ENCODE peak calls at places on chromosomes 13 and 19, in eight cellular contexts. One of them, this sample, is unnamed. For H3K36me3, the result is how much of the 10 kb centered on the place peaks cover.

GRCh38 chr19:42634409-42635232 is 39.9 kb upstream of the CEACAM8 start:
- DNase-seq in body of pancreas: peak
- DNase-seq in pancreas: no peak
- DNase-seq in neural progenitor cell: peak
- DNase-seq in vagina: no peak
- DNase-seq in aorta: no peak
- DNase-seq in GM23338: peak
- DNase-seq in effector memory CD4-positive, alpha-beta T cell: no peak
- DNase-seq in this sample: peak

GRCh38 chr19:4700573-4700970 is 23.1 kb downstream of the DPP9 start:
- DNase-seq in vagina: no peak
- DNase-seq in body of pancreas: no peak
- DNase-seq in GM23338: peak
- DNase-seq in pancreas: no peak
- DNase-seq in neural progenitor cell: no peak
- DNase-seq in aorta: no peak
- DNase-seq in effector memory CD4-positive, alpha-beta T cell: no peak
- DNase-seq in this sample: no peak

GRCh38 chr19:5166262-5166661 is 174.3 kb downstream of the PTPRS start:
- DNase-seq in effector memory CD4-positive, alpha-beta T cell: no peak
- DNase-seq in body of pancreas: no peak
- DNase-seq in neural progenitor cell: no peak
- DNase-seq in pancreas: no peak
- DNase-seq in GM23338: no peak
- DNase-seq in aorta: no peak
- DNase-seq in vagina: no peak
- DNase-seq in this sample: no peak

GRCh38 chr13:33524086-33524485 is 238.5 kb upstream of the STARD13 start:
- DNase-seq in GM23338: no peak
- DNase-seq in vagina: no peak
- DNase-seq in body of pancreas: peak
- DNase-seq in neural progenitor cell: no peak
- DNase-seq in aorta: no peak
- DNase-seq in pancreas: no peak
- DNase-seq in effector memory CD4-positive, alpha-beta T cell: no peak
- DNase-seq in this sample: peak

GRCh38 chr13:48626077-48626449 is 27.7 kb upstream of the CYSLTR2 start:
- DNase-seq in effector memory CD4-positive, alpha-beta T cell: no peak
- DNase-seq in vagina: peak
- DNase-seq in neural progenitor cell: no peak
- DNase-seq in GM23338: no peak
- DNase-seq in aorta: no peak
- DNase-seq in pancreas: no peak
- DNase-seq in body of pancreas: peak
- DNase-seq in this sample: no peak

GRCh38 chr13:77565635-77566034 is 30.1 kb downstream of the SCEL start:
- DNase-seq in aorta: no peak
- DNase-seq in vagina: no peak
- DNase-seq in GM23338: peak
- DNase-seq in body of pancreas: no peak
- DNase-seq in neural progenitor cell: peak
- DNase-seq in effector memory CD4-positive, alpha-beta T cell: no peak
- DNase-seq in pancreas: no peak
- DNase-seq in this sample: no peak

GRCh38 chr13:114315074-114315785 is 927 bp downstream of the CHAMP1 start:
- DNase-seq in effector memory CD4-positive, alpha-beta T cell: no peak
- DNase-seq in vagina: no peak
- DNase-seq in aorta: no peak
- DNase-seq in body of pancreas: no peak
- DNase-seq in neural progenitor cell: no peak
- DNase-seq in pancreas: no peak
- DNase-seq in GM23338: no peak
- DNase-seq in this sample: no peak

GRCh38 chr19:58440556-58440955 is 603 bp upstream of the ZNF132 start:
- DNase-seq in vagina: no peak
- DNase-seq in aorta: no peak
- DNase-seq in pancreas: no peak
- DNase-seq in neural progenitor cell: no peak
- DNase-seq in GM23338: peak
- DNase-seq in effector memory CD4-positive, alpha-beta T cell: no peak
- DNase-seq in body of pancreas: no peak
- DNase-seq in this sample: no peak

GRCh38 chr19:17784201-17785008 is 10.5 kb upstream of the B3GNT3 start:
- DNase-seq in body of pancreas: peak
- DNase-seq in aorta: peak
- DNase-seq in effector memory CD4-positive, alpha-beta T cell: peak
- DNase-seq in GM23338: peak
- DNase-seq in neural progenitor cell: peak
- DNase-seq in vagina: no peak
- DNase-seq in pancreas: peak
- DNase-seq in this sample: peak

GRCh38 chr13:106276876-106277275 is 258.6 kb downstream of the EFNB2 start:
- DNase-seq in effector memory CD4-positive, alpha-beta T cell: no peak
- DNase-seq in GM23338: no peak
- DNase-seq in body of pancreas: no peak
- DNase-seq in neural progenitor cell: no peak
- DNase-seq in pancreas: no peak
- DNase-seq in aorta: no peak
- DNase-seq in vagina: no peak
- DNase-seq in this sample: no peak

GRCh38 chr19:45578861-45579260 is 5.7 kb downstream of the OPA3 start:
- DNase-seq in body of pancreas: no peak
- DNase-seq in GM23338: no peak
- DNase-seq in neural progenitor cell: no peak
- DNase-seq in aorta: no peak
- DNase-seq in effector memory CD4-positive, alpha-beta T cell: no peak
- DNase-seq in vagina: no peak
- DNase-seq in pancreas: no peak
- DNase-seq in this sample: no peak

GRCh38 chr13:30153871-30154426 is 153.4 kb downstream of the KATNAL1 start:
- DNase-seq in GM23338: peak
- DNase-seq in vagina: no peak
- DNase-seq in body of pancreas: no peak
- DNase-seq in pancreas: no peak
- DNase-seq in effector memory CD4-positive, alpha-beta T cell: no peak
- DNase-seq in aorta: no peak
- DNase-seq in neural progenitor cell: peak
- DNase-seq in this sample: no peak

GRCh38 chr13:114140131-114140908 is 7.9 kb upstream of the RASA3 start:
- DNase-seq in pancreas: peak
- DNase-seq in vagina: no peak
- DNase-seq in neural progenitor cell: no peak
- DNase-seq in effector memory CD4-positive, alpha-beta T cell: no peak
- DNase-seq in aorta: no peak
- DNase-seq in body of pancreas: no peak
- DNase-seq in GM23338: no peak
- DNase-seq in this sample: no peak

GRCh38 chr13:32039056-32039455 is 7.5 kb downstream of the FRY start:
- DNase-seq in pancreas: no peak
- DNase-seq in body of pancreas: no peak
- DNase-seq in neural progenitor cell: no peak
- DNase-seq in GM23338: no peak
- DNase-seq in effector memory CD4-positive, alpha-beta T cell: no peak
- DNase-seq in aorta: no peak
- DNase-seq in vagina: no peak
- DNase-seq in this sample: no peak

GRCh38 chr19:45098521-45099464 is 5.8 kb downstream of the PPP1R37 start:
- DNase-seq in body of pancreas: no peak
- DNase-seq in aorta: no peak
- DNase-seq in GM23338: no peak
- DNase-seq in pancreas: no peak
- DNase-seq in vagina: no peak
- DNase-seq in effector memory CD4-positive, alpha-beta T cell: no peak
- DNase-seq in neural progenitor cell: no peak
- DNase-seq in this sample: no peak

GRCh38 chr19:4980838-4981680 is 12.1 kb downstream of the KDM4B start:
- DNase-seq in effector memory CD4-positive, alpha-beta T cell: no peak
- DNase-seq in GM23338: peak
- DNase-seq in pancreas: no peak
- DNase-seq in vagina: no peak
- DNase-seq in aorta: no peak
- DNase-seq in body of pancreas: no peak
- DNase-seq in neural progenitor cell: peak
- DNase-seq in this sample: no peak

GRCh38 chr19:17302391-17303166 is 646 bp downstream of the ABHD8 start:
- DNase-seq in effector memory CD4-positive, alpha-beta T cell: no peak
- DNase-seq in GM23338: peak
- DNase-seq in aorta: no peak
- DNase-seq in pancreas: no peak
- DNase-seq in neural progenitor cell: peak
- DNase-seq in body of pancreas: no peak
- DNase-seq in vagina: no peak
- DNase-seq in this sample: peak

GRCh38 chr13:67052550-67053237 is 177.4 kb downstream of the PCDH9 start:
- DNase-seq in body of pancreas: no peak
- DNase-seq in vagina: no peak
- DNase-seq in GM23338: peak
- DNase-seq in effector memory CD4-positive, alpha-beta T cell: no peak
- DNase-seq in aorta: no peak
- DNase-seq in pancreas: no peak
- DNase-seq in neural progenitor cell: peak
- DNase-seq in this sample: no peak

GRCh38 chr13:74093691-74094090 is 40.5 kb downstream of the KLF12 start:
- DNase-seq in aorta: no peak
- DNase-seq in GM23338: no peak
- DNase-seq in vagina: no peak
- DNase-seq in neural progenitor cell: no peak
- DNase-seq in effector memory CD4-positive, alpha-beta T cell: no peak
- DNase-seq in body of pancreas: no peak
- DNase-seq in pancreas: no peak
- DNase-seq in this sample: no peak

GRCh38 chr13:40306817-40307216 is 359.6 kb downstream of the FOXO1 start:
- DNase-seq in body of pancreas: no peak
- DNase-seq in aorta: no peak
- DNase-seq in neural progenitor cell: no peak
- DNase-seq in GM23338: no peak
- DNase-seq in effector memory CD4-positive, alpha-beta T cell: no peak
- DNase-seq in pancreas: no peak
- DNase-seq in vagina: no peak
- DNase-seq in this sample: no peak

GRCh38 chr19:32917612-32917996 is 48.0 kb upstream of the SLC7A9 start:
- DNase-seq in aorta: no peak
- DNase-seq in pancreas: no peak
- DNase-seq in GM23338: peak
- DNase-seq in effector memory CD4-positive, alpha-beta T cell: no peak
- DNase-seq in body of pancreas: no peak
- DNase-seq in vagina: no peak
- DNase-seq in neural progenitor cell: no peak
- DNase-seq in this sample: no peak

GRCh38 chr13:42274386-42275097 is 2.6 kb downstream of the AKAP11 start:
- DNase-seq in effector memory CD4-positive, alpha-beta T cell: no peak
- DNase-seq in pancreas: no peak
- DNase-seq in neural progenitor cell: no peak
- DNase-seq in aorta: no peak
- DNase-seq in body of pancreas: no peak
- DNase-seq in vagina: no peak
- DNase-seq in GM23338: no peak
- DNase-seq in this sample: no peak

GRCh38 chr19:43548706-43549105 is 15.7 kb downstream of the ZNF575 start:
- DNase-seq in neural progenitor cell: no peak
- DNase-seq in vagina: no peak
- DNase-seq in GM23338: no peak
- DNase-seq in aorta: no peak
- DNase-seq in body of pancreas: no peak
- DNase-seq in pancreas: no peak
- DNase-seq in effector memory CD4-positive, alpha-beta T cell: no peak
- DNase-seq in this sample: no peak

GRCh38 chr19:16297575-16298178 is 26.9 kb upstream of the KLF2 start:
- DNase-seq in pancreas: no peak
- DNase-seq in neural progenitor cell: no peak
- DNase-seq in aorta: no peak
- DNase-seq in GM23338: no peak
- DNase-seq in body of pancreas: no peak
- DNase-seq in effector memory CD4-positive, alpha-beta T cell: no peak
- DNase-seq in vagina: no peak
- DNase-seq in this sample: no peak

GRCh38 chr13:48066310-48066989 is 28.5 kb downstream of the MED4 start:
- DNase-seq in neural progenitor cell: no peak
- DNase-seq in GM23338: no peak
- DNase-seq in body of pancreas: no peak
- DNase-seq in vagina: no peak
- DNase-seq in effector memory CD4-positive, alpha-beta T cell: no peak
- DNase-seq in aorta: no peak
- DNase-seq in pancreas: no peak
- DNase-seq in this sample: peak

GRCh38 chr19:38838208-38838985 is 6.8 kb upstream of the ECH1 start:
- DNase-seq in vagina: no peak
- DNase-seq in effector memory CD4-positive, alpha-beta T cell: no peak
- DNase-seq in pancreas: no peak
- DNase-seq in aorta: peak
- DNase-seq in neural progenitor cell: no peak
- DNase-seq in GM23338: no peak
- DNase-seq in body of pancreas: peak
- DNase-seq in this sample: no peak
- H3K36me3 ChIP-seq in vagina: under half
- H3K36me3 ChIP-seq in effector memory CD4-positive, alpha-beta T cell: half or more
- H3K36me3 ChIP-seq in pancreas: under half
- H3K36me3 ChIP-seq in aorta: under half
- H3K36me3 ChIP-seq in neural progenitor cell: under half
- H3K36me3 ChIP-seq in GM23338: half or more
- H3K36me3 ChIP-seq in body of pancreas: under half
- H3K36me3 ChIP-seq in this sample: half or more

GRCh38 chr19:40009674-40010073 is 12.8 kb downstream of the ZNF546 start:
- DNase-seq in body of pancreas: no peak
- DNase-seq in GM23338: no peak
- DNase-seq in aorta: no peak
- DNase-seq in neural progenitor cell: no peak
- DNase-seq in effector memory CD4-positive, alpha-beta T cell: no peak
- DNase-seq in vagina: no peak
- DNase-seq in pancreas: no peak
- DNase-seq in this sample: no peak
- H3K36me3 ChIP-seq in body of pancreas: under half
- H3K36me3 ChIP-seq in GM23338: under half
- H3K36me3 ChIP-seq in aorta: under half
- H3K36me3 ChIP-seq in neural progenitor cell: under half
- H3K36me3 ChIP-seq in effector memory CD4-positive, alpha-beta T cell: under half
- H3K36me3 ChIP-seq in vagina: under half
- H3K36me3 ChIP-seq in pancreas: under half
- H3K36me3 ChIP-seq in this sample: under half

GRCh38 chr19:2139385-2140192 is 11.8 kb downstream of the AP3D1 start:
- DNase-seq in pancreas: no peak
- DNase-seq in effector memory CD4-positive, alpha-beta T cell: no peak
- DNase-seq in body of pancreas: no peak
- DNase-seq in aorta: no peak
- DNase-seq in vagina: no peak
- DNase-seq in neural progenitor cell: no peak
- DNase-seq in GM23338: no peak
- DNase-seq in this sample: peak
- H3K36me3 ChIP-seq in pancreas: under half
- H3K36me3 ChIP-seq in effector memory CD4-positive, alpha-beta T cell: under half
- H3K36me3 ChIP-seq in body of pancreas: under half
- H3K36me3 ChIP-seq in aorta: under half
- H3K36me3 ChIP-seq in vagina: under half
- H3K36me3 ChIP-seq in neural progenitor cell: under half
- H3K36me3 ChIP-seq in GM23338: under half
- H3K36me3 ChIP-seq in this sample: under half

DNA sequence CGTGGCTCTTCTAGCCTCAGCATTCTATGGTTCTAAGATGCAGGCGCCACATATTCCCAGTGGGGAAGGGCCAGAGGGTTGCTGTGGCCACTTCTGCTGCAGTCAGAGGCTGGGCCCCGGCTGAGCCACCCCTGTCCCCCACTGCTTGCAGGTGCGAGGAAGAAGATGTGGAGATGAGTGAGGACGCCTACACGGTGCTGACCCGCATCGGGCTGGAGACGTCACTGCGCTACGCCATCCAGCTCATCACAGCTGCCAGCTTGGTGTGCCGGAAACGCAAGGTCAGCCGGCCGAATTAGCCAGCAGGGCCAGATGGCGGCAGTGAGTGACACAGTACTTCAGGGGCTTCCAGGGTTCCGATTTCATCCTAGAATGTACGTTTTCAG is 2.0 kb downstream of the LHB start:
- DNase-seq in pancreas: no peak
- DNase-seq in body of pancreas: no peak
- DNase-seq in effector memory CD4-positive, alpha-beta T cell: no peak
- DNase-seq in neural progenitor cell: no peak
- DNase-seq in aorta: no peak
- DNase-seq in vagina: no peak
- DNase-seq in GM23338: no peak
- DNase-seq in this sample: no peak
- H3K36me3 ChIP-seq in pancreas: under half
- H3K36me3 ChIP-seq in body of pancreas: under half
- H3K36me3 ChIP-seq in effector memory CD4-positive, alpha-beta T cell: under half
- H3K36me3 ChIP-seq in neural progenitor cell: under half
- H3K36me3 ChIP-seq in aorta: under half
- H3K36me3 ChIP-seq in vagina: under half
- H3K36me3 ChIP-seq in GM23338: under half
- H3K36me3 ChIP-seq in this sample: under half

This sample was measured in SJCRH30.